ENCODE peak calls at places on chromosomes 6 and 20, in seven cellular contexts. Y is foreskin fibroblast, H is T47D, M is nephron progenitor cell, P is spleen, D is MM.1S, B is NCI-H1092. Q is an unnamed sample.

GRCh38 chr20:5085380-5085779 is 34.4 kb downstream of the PCNA start:
- DNase-seq in H (no peak), Y (no peak), P (peak), M (no peak), B (no peak), D (no peak), Q (no peak)

GRCh38 chr6:36660771-36661471 is 17.6 kb upstream of the CDKN1A start:
- DNase-seq in H (no peak), D (no peak), P (peak), B (no peak), Y (peak), M (peak), Q (no peak)

GRCh38 chr6:168160506-168161370 is 81.7 kb upstream of the FRMD1 start:
- DNase-seq in H (no peak), B (no peak), P (no peak), Y (no peak), D (no peak), M (no peak), Q (no peak)

GRCh38 chr20:63657260-63657936 is 714 bp upstream of the RTEL1 start:
- DNase-seq in P (peak), B (no peak), H (no peak), M (no peak), Y (peak), D (no peak), Q (no peak)

GRCh38 chr20:63769891-63770474 is 30.4 kb downstream of the SLC2A4RG start:
- DNase-seq in H (no peak), Y (no peak), B (no peak), P (no peak), D (no peak), M (no peak), Q (no peak)

GRCh38 chr6:81689580-81689979 is 62.9 kb downstream of the TENT5A start:
- DNase-seq in B (no peak), M (no peak), D (no peak), Y (no peak), P (no peak), H (no peak), Q (no peak)

GRCh38 chr6:52360601-52361346 is 1.2 kb upstream of the PAQR8 start:
- DNase-seq in P (no peak), H (no peak), M (no peak), Y (no peak), D (no peak), B (no peak), Q (no peak)

GRCh38 chr6:115712562-115712961 is 348.1 kb downstream of the FRK start:
- DNase-seq in P (no peak), B (no peak), D (no peak), H (no peak), M (no peak), Y (no peak), Q (no peak)

GRCh38 chr20:1324598-1325172 is 4.3 kb downstream of the SDCBP2 start:
- DNase-seq in M (no peak), P (peak), B (no peak), Y (peak), D (no peak), H (no peak), Q (no peak)

GRCh38 chr6:100573169-100573568 is 108.4 kb upstream of the SIM1 start:
- DNase-seq in Y (peak), H (no peak), B (no peak), M (no peak), P (no peak), D (no peak), Q (peak)

GRCh38 chr20:24917797-24918578 is 31.1 kb upstream of the CST7 start:
- DNase-seq in H (peak), D (peak), Y (peak), M (peak), P (peak), B (peak), Q (peak)

GRCh38 chr20:32479697-32480140 is 105.4 kb downstream of the NOL4L start:
- DNase-seq in Y (no peak), P (peak), M (no peak), H (no peak), D (no peak), B (no peak), Q (no peak)

GRCh38 chr6:89887452-89888137 is 6.7 kb upstream of the GJA10 start:
- DNase-seq in Y (peak), M (no peak), H (no peak), D (no peak), P (peak), B (no peak), Q (no peak)

GRCh38 chr6:170199716-170200115 is 91.2 kb downstream of the DLL1 start:
- DNase-seq in H (no peak), M (no peak), P (no peak), Y (no peak), D (no peak), B (no peak), Q (no peak)

GRCh38 chr20:32207211-32207625 is 325 bp downstream of the PLAGL2 start:
- DNase-seq in Y (no peak), H (no peak), M (no peak), B (no peak), D (no peak), P (no peak), Q (peak)

GRCh38 chr20:19609642-19610223 is 148.3 kb upstream of the RIN2 start:
- DNase-seq in P (no peak), H (no peak), B (no peak), M (no peak), D (no peak), Y (no peak), Q (no peak)

GRCh38 chr20:49914310-49915117 is 815 bp downstream of the SPATA2 start:
- DNase-seq in H (no peak), Y (no peak), B (no peak), D (peak), P (no peak), M (no peak), Q (peak)

GRCh38 chr6:116012966-116013365 is 47.7 kb downstream of the FRK start:
- DNase-seq in B (no peak), H (no peak), M (no peak), Y (no peak), P (no peak), D (no peak), Q (no peak)

GRCh38 chr6:143684484-143684883 is 6.7 kb downstream of the PHACTR2 start:
- DNase-seq in Y (no peak), P (no peak), M (no peak), H (no peak), B (no peak), D (no peak), Q (no peak)

GRCh38 chr6:16850332-16851022 is 89.2 kb upstream of the ATXN1 start:
- DNase-seq in P (no peak), Y (peak), M (no peak), D (no peak), B (no peak), H (no peak), Q (no peak)

GRCh38 chr6:13630499-13630898 is 15.4 kb downstream of the NOL7 start:
- DNase-seq in P (no peak), Y (no peak), B (no peak), H (no peak), M (no peak), D (no peak), Q (no peak)

GRCh38 chr20:18288748-18289705 is 700 bp downstream of the ZNF133 start:
- DNase-seq in Y (peak), P (peak), H (no peak), D (no peak), M (peak), B (no peak), Q (no peak)

GRCh38 chr6:72218125-72218524 is 331.8 kb downstream of the RIMS1 start:
- DNase-seq in H (peak), B (no peak), P (no peak), M (peak), D (no peak), Y (peak), Q (peak)

GRCh38 chr6:27126815-27127537 is 120.5 kb upstream of the PRSS16 start:
- DNase-seq in P (peak), D (peak), B (no peak), Y (peak), H (peak), M (peak), Q (peak)

GRCh38 chr6:132675749-132676148 is 16.8 kb upstream of the TAAR1 start:
- DNase-seq in M (no peak), B (no peak), Y (no peak), H (no peak), D (no peak), P (no peak), Q (no peak)

Q was measured in NAMALWA.